ENCODE peak calls at places on chromosomes 1 and 21, in eight cellular contexts. D is DND-41; P is HCT116; O is CD8-positive, alpha-beta T cell; F is fibroblast of lung; H is aorta; X is mesenchymal stem cell; C is uterus. M is an unnamed sample. For H3K36me3, the result is how much of the 10 kb centered on the place peaks cover.

GRCh38 chr1:236868625-236869467 is 73.8 kb downstream of the MTR start:
- DNase-seq in F (peak), H (no peak), C (no peak), P (peak), X (peak), O (peak), D (peak), M (peak)

GRCh38 chr1:150686275-150686674 is 10.7 kb downstream of the GOLPH3L start:
- DNase-seq in O (no peak), D (no peak), F (no peak), X (no peak), P (no peak), C (no peak), H (no peak), M (no peak)

GRCh38 chr1:166432655-166433054 is 265.9 kb upstream of the FAM78B start:
- DNase-seq in X (no peak), D (no peak), F (no peak), H (no peak), O (no peak), C (no peak), P (no peak), M (no peak)

GRCh38 chr1:218521414-218522169 is 176.5 kb downstream of the TGFB2 start:
- DNase-seq in O (no peak), P (peak), H (no peak), X (no peak), F (no peak), C (peak), D (peak), M (peak)

GRCh38 chr1:51242546-51242945 is 6.5 kb downstream of the RNF11 start:
- DNase-seq in P (no peak), F (no peak), X (no peak), H (no peak), C (no peak), D (no peak), O (no peak), M (no peak)

GRCh38 chr1:196651637-196652215 is at the start of gene CFH:
- DNase-seq in F (peak), C (no peak), X (peak), O (no peak), D (peak), P (no peak), H (no peak), M (no peak)

GRCh38 chr1:181802466-181802865 is 259.0 kb downstream of the ZNF648 start:
- DNase-seq in C (no peak), O (no peak), H (no peak), P (no peak), F (no peak), X (no peak), D (no peak), M (no peak)

GRCh38 chr1:32066489-32066873 is 6.3 kb upstream of the TMEM39B start:
- DNase-seq in D (peak), O (no peak), C (peak), X (peak), H (no peak), P (peak), F (peak), M (no peak)

GRCh38 chr1:174206148-174206826 is 47.0 kb downstream of the RABGAP1L start:
- DNase-seq in C (no peak), H (no peak), D (no peak), O (no peak), F (peak), X (no peak), P (no peak), M (peak)

GRCh38 chr1:37177230-37177864 is 143.0 kb upstream of the GRIK3 start:
- DNase-seq in H (no peak), F (no peak), O (no peak), C (no peak), D (peak), P (peak), X (no peak), M (no peak)

GRCh38 chr1:163673756-163674155 is 352.0 kb downstream of the NUF2 start:
- DNase-seq in D (no peak), O (no peak), P (no peak), C (peak), X (peak), H (no peak), F (peak), M (no peak)

GRCh38 chr1:146007048-146007784 is 10.8 kb upstream of the TXNIP start:
- DNase-seq in P (peak), C (peak), F (peak), H (no peak), O (peak), D (peak), X (peak), M (peak)

GRCh38 chr1:92443893-92444292 is 42.8 kb downstream of the GFI1 start:
- DNase-seq in C (no peak), H (no peak), O (no peak), X (no peak), D (no peak), P (no peak), F (no peak), M (no peak)

GRCh38 chr21:43688906-43689305 is 29.5 kb downstream of the RRP1B start:
- DNase-seq in H (no peak), D (no peak), O (no peak), P (no peak), F (no peak), C (no peak), X (no peak), M (no peak)

GRCh38 chr21:43691086-43691795 is 27.7 kb upstream of the PDXK start:
- DNase-seq in D (no peak), H (no peak), P (no peak), X (no peak), O (no peak), C (no peak), F (no peak), M (no peak)

GRCh38 chr21:43691801-43692200 is 27.1 kb upstream of the PDXK start:
- DNase-seq in D (no peak), F (no peak), H (no peak), X (no peak), O (no peak), C (no peak), P (no peak), M (no peak)

GRCh38 chr21:43689556-43690337 is 29.2 kb upstream of the PDXK start:
- DNase-seq in P (no peak), H (peak), F (no peak), O (no peak), X (no peak), C (no peak), D (no peak), M (no peak)

DNA sequence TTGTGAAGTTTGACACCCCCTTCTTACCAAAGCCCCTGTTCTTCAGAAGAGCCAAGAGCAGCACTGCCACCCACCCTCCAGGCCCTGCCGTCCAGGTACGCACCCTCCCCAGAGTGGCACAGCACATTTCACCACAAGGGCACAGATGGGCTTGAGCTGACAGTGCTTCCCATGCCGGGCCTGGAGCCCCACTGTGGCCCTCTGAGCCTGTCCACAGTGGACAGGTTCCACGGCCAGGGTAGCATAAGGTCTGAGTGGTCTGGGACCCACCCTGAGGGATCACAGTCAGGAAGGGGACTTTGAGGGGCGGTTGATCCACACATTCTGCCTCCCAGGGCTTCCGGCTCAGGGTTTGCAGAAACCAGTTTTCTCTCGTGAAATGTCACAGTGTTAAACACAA is 28.6 kb upstream of the PDXK start:
- DNase-seq in X (no peak), O (no peak), F (no peak), P (no peak), D (no peak), H (no peak), C (no peak), M (no peak)
- H3K36me3 ChIP-seq in X (half or more), O (half or more), F (under half), P (half or more), D (half or more), H (under half), C (under half), M (under half)

GRCh38 chr1:168293372-168293771 is 12.7 kb downstream of the TBX19 start:
- DNase-seq in H (no peak), P (no peak), O (no peak), X (no peak), D (no peak), F (no peak), C (no peak), M (no peak)
- H3K4me3 ChIP-seq in H (no peak), P (no peak), O (no peak), X (no peak), D (no peak), F (no peak), C (no peak), M (no peak)

GRCh38 chr1:220219136-220219442 is 53.2 kb downstream of the RAB3GAP2 start:
- DNase-seq in H (no peak), F (no peak), D (no peak), C (no peak), O (no peak), P (no peak), X (peak), M (no peak)

GRCh38 chr1:220217383-220217988 is 54.8 kb downstream of the RAB3GAP2 start:
- DNase-seq in D (no peak), C (no peak), F (no peak), P (peak), H (no peak), X (peak), O (no peak), M (no peak)

GRCh38 chr1:220213381-220213983 is 58.8 kb downstream of the RAB3GAP2 start:
- DNase-seq in F (no peak), H (no peak), P (no peak), D (no peak), O (no peak), C (no peak), X (peak), M (no peak)
- H3K36me3 ChIP-seq in F (under half), H (under half), P (under half), D (under half), O (under half), C (under half), X (under half), M (under half)

GRCh38 chr21:31343680-31344480 is at the start of gene TIAM1:
- DNase-seq in O (no peak), X (peak), H (no peak), P (no peak), F (peak), D (no peak), C (no peak), M (no peak)
- H3K4me3 ChIP-seq in O (peak), X (peak), H (no peak), P (peak), F (peak), D (no peak), C (peak), M (peak)

GRCh38 chr1:43421396-43421795 is 31.7 kb downstream of the SZT2 start:
- DNase-seq in H (peak), D (no peak), P (no peak), C (no peak), X (no peak), F (no peak), O (no peak), M (no peak)
- H3K36me3 ChIP-seq in H (under half), D (half or more), P (under half), C (under half), X (half or more), F (under half), O (half or more), M (half or more)

GRCh38 chr1:9295884-9296283 is 3.2 kb downstream of the SPSB1 start:
- DNase-seq in D (no peak), O (no peak), C (no peak), P (no peak), F (no peak), H (no peak), X (no peak), M (no peak)
- H3K4me3 ChIP-seq in D (peak), O (no peak), C (no peak), P (no peak), F (no peak), H (no peak), X (no peak), M (no peak)

GRCh38 chr1:214538497-214538896 is 12.9 kb downstream of the PTPN14 start:
- DNase-seq in H (no peak), F (peak), D (no peak), O (no peak), P (no peak), X (no peak), C (no peak), M (no peak)

GRCh38 chr1:214541693-214542092 is 9.7 kb downstream of the PTPN14 start:
- DNase-seq in O (no peak), P (no peak), F (no peak), H (no peak), C (no peak), X (no peak), D (no peak), M (no peak)

GRCh38 chr1:214542275-214543199 is 8.9 kb downstream of the PTPN14 start:
- DNase-seq in F (no peak), X (no peak), D (no peak), H (no peak), P (no peak), O (no peak), C (no peak), M (no peak)

GRCh38 chr1:214541206-214541605 is 10.2 kb downstream of the PTPN14 start:
- DNase-seq in F (no peak), H (no peak), P (no peak), D (no peak), X (no peak), C (no peak), O (no peak), M (no peak)

DNA sequence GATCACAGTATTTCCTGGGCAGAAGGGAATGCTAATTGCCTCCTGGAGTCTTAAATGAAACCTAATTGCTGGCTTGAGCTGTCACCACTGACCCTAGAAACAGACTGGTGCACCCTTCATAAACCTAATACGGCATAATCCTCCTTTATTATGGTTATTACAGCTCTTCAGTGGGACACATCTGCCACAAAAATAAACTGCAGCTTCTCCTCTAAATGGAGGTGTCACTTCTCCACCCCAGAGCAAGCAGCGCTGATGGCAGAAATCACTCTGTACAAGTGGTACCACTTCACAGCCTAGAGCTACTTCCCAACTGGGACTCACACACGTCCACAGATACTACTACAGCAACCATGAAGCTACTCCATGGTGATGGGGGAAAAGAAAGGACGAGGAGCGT is 11.1 kb downstream of the PTPN14 start:
- DNase-seq in D (no peak), P (no peak), X (no peak), O (no peak), F (no peak), C (no peak), H (no peak), M (no peak)
- H3K36me3 ChIP-seq in D (under half), P (under half), X (under half), O (under half), F (under half), C (under half), H (under half), M (under half)

GRCh38 chr1:203046984-203047630 is 20.8 kb downstream of the PPFIA4 start:
- DNase-seq in O (no peak), C (peak), D (no peak), P (no peak), H (peak), X (peak), F (peak), M (no peak)
- H3K4me3 ChIP-seq in O (no peak), C (no peak), D (no peak), P (no peak), H (no peak), X (no peak), F (no peak), M (no peak)